ENCODE peak calls at places on chromosomes 4 and X, in eight cellular contexts. D, X, I, G, L, F, R and P are unnamed samples.

GRCh38 chr4:184647391-184648101 is 1.7 kb downstream of the CASP3 start:
- DNase-seq in D (no peak), X (no peak), I (no peak), G (peak), L (no peak), F (no peak), R (no peak), P (peak)

GRCh38 chrX:109840585-109840984 is 107.5 kb upstream of the ACSL4 start:
- DNase-seq in D (no peak), X (no peak), I (no peak), G (no peak), L (no peak), F (peak), R (peak), P (peak)

GRCh38 chrX:80747832-80748231 is 61.8 kb downstream of the BRWD3 start:
- DNase-seq in D (no peak), X (no peak), I (no peak), G (no peak), L (no peak), F (no peak), R (no peak), P (no peak)

GRCh38 chr4:169933531-169933930 is 92.7 kb downstream of the MFAP3L start:
- DNase-seq in D (no peak), X (no peak), I (no peak), G (no peak), L (no peak), F (no peak), R (no peak), P (no peak)

GRCh38 chr4:73864973-73865372 is 4.2 kb upstream of the CXCL1 start:
- DNase-seq in D (no peak), X (no peak), I (no peak), G (no peak), L (no peak), F (no peak), R (no peak), P (peak)

GRCh38 chr4:73259552-73260140 is 1.0 kb upstream of the ANKRD17 start:
- DNase-seq in D (no peak), X (peak), I (no peak), G (peak), L (no peak), F (no peak), R (no peak), P (no peak)

GRCh38 chr4:8704632-8705031 is 112.1 kb downstream of the CPZ start:
- DNase-seq in D (no peak), X (no peak), I (no peak), G (no peak), L (no peak), F (no peak), R (no peak), P (no peak)

GRCh38 chr4:110801591-110801990 is 178.7 kb upstream of the PITX2 start:
- DNase-seq in D (no peak), X (no peak), I (no peak), G (no peak), L (no peak), F (no peak), R (no peak), P (no peak)

GRCh38 chr4:88613417-88613875 is 21.2 kb downstream of the HERC3 start:
- DNase-seq in D (no peak), X (peak), I (no peak), G (peak), L (no peak), F (no peak), R (no peak), P (no peak)

GRCh38 chr4:112002301-112002700 is 143.0 kb upstream of the FAM241A start:
- DNase-seq in D (no peak), X (no peak), I (no peak), G (no peak), L (no peak), F (no peak), R (no peak), P (no peak)

GRCh38 chrX:151722241-151722846 is 6.5 kb downstream of the FATE1 start:
- DNase-seq in D (no peak), X (no peak), I (no peak), G (no peak), L (peak), F (no peak), R (no peak), P (no peak)

GRCh38 chr4:112908511-112908910 is 140.9 kb upstream of the ANK2 start:
- DNase-seq in D (no peak), X (no peak), I (no peak), G (no peak), L (no peak), F (no peak), R (no peak), P (no peak)

GRCh38 chr4:106691749-106692148 is 323.2 kb upstream of the GIMD1 start:
- DNase-seq in D (no peak), X (no peak), I (no peak), G (no peak), L (no peak), F (no peak), R (no peak), P (peak)

GRCh38 chr4:20395160-20395773 is 143.6 kb downstream of the SLIT2 start:
- DNase-seq in D (no peak), X (no peak), I (no peak), G (peak), L (peak), F (no peak), R (no peak), P (peak)

GRCh38 chr4:89308161-89308500 is 531 bp upstream of the GPRIN3 start:
- DNase-seq in D (no peak), X (no peak), I (no peak), G (no peak), L (no peak), F (no peak), R (no peak), P (no peak)

GRCh38 chr4:100190643-100191600 is 654 bp upstream of the DDIT4L start:
- DNase-seq in D (no peak), X (no peak), I (no peak), G (peak), L (peak), F (peak), R (no peak), P (peak)

GRCh38 chr4:11312389-11312788 is 116.3 kb downstream of the HS3ST1 start:
- DNase-seq in D (no peak), X (no peak), I (no peak), G (no peak), L (no peak), F (no peak), R (no peak), P (no peak)

GRCh38 chr4:124111922-124112321 is 600.6 kb downstream of the ANKRD50 start:
- DNase-seq in D (no peak), X (no peak), I (no peak), G (peak), L (peak), F (peak), R (no peak), P (peak)

GRCh38 chr4:8260656-8261111 is 8.9 kb upstream of the HTRA3 start:
- DNase-seq in D (no peak), X (no peak), I (no peak), G (no peak), L (no peak), F (peak), R (no peak), P (peak)

GRCh38 chr4:76634239-76634638 is 199.2 kb downstream of the SHROOM3 start:
- DNase-seq in D (no peak), X (no peak), I (no peak), G (no peak), L (no peak), F (no peak), R (no peak), P (peak)

GRCh38 chrX:21741869-21742701 is 15.8 kb downstream of the SMPX start:
- DNase-seq in D (no peak), X (no peak), I (no peak), G (peak), L (no peak), F (no peak), R (no peak), P (peak)

GRCh38 chrX:42934020-42934701 is 156.2 kb upstream of the PPP1R2C start:
- DNase-seq in D (no peak), X (no peak), I (no peak), G (no peak), L (no peak), F (no peak), R (no peak), P (no peak)

GRCh38 chr4:113534698-113535097 is 226.8 kb downstream of the CAMK2D start:
- DNase-seq in D (no peak), X (no peak), I (no peak), G (no peak), L (no peak), F (no peak), R (no peak), P (no peak)

GRCh38 chr4:40749717-40750460 is at the start of gene NSUN7:
- DNase-seq in D (no peak), X (no peak), I (peak), G (peak), L (peak), F (no peak), R (no peak), P (no peak)

GRCh38 chr4:141810702-141811365 is 174.5 kb downstream of the IL15 start:
- DNase-seq in D (no peak), X (no peak), I (no peak), G (no peak), L (no peak), F (no peak), R (no peak), P (no peak)

GRCh38 chrX:96689951-96690350 is 5.3 kb downstream of the DIAPH2 start:
- DNase-seq in D (no peak), X (no peak), I (no peak), G (no peak), L (no peak), F (no peak), R (no peak), P (no peak)

GRCh38 chrX:10922158-10922557 is 189.0 kb upstream of the HCCS start:
- DNase-seq in D (no peak), X (no peak), I (no peak), G (no peak), L (no peak), F (peak), R (no peak), P (peak)